ENCODE peak calls at places on chromosomes 13 and 19, in four cellular contexts. Y is SK-N-DZ; J is mesendoderm; Z is stimulated activated CD4-positive, alpha-beta T cell treated with anti-CD3 and anti-CD28 coated beads, Interleukin-4, amount 100 ng/mL, for 24 hours. S is an unnamed sample.

GRCh38 chr13:49838989-49839388 is 46.5 kb upstream of the KPNA3 start:
- DNase-seq in J (peak; percentile 54), Y (no peak), Z (no peak), S (no peak)

GRCh38 chr19:17950310-17951150 is 16.4 kb upstream of the KCNN1 start:
- DNase-seq in Z (peak; percentile 36), Y (peak; percentile 81), J (no peak), S (no peak)

GRCh38 chr19:7904074-7905020 is 670 bp downstream of the MAP2K7 start:
- DNase-seq in J (peak; percentile 46), Z (peak; percentile 55), Y (no peak), S (no peak)

GRCh38 chr19:13665125-13665903 is 99.0 kb upstream of the MRI1 start:
- DNase-seq in J (no peak), Z (no peak), Y (no peak), S (no peak)

GRCh38 chr13:60402022-60402421 is 5.0 kb downstream of the TDRD3 start:
- DNase-seq in J (peak; percentile 21), Y (no peak), Z (no peak), S (no peak)

GRCh38 chr19:18419195-18419698 is at the start of gene SSBP4:
- DNase-seq in J (peak; percentile 86), Z (peak; percentile 61), Y (peak; percentile 75), S (no peak)

GRCh38 chr13:24493356-24493755 is 19.2 kb downstream of the PARP4 start:
- DNase-seq in J (no peak), Y (no peak), Z (no peak), S (no peak)

GRCh38 chr13:26051231-26052135 is at the start of gene SHISA2:
- DNase-seq in Y (peak; percentile 65), J (peak; percentile 71), Z (peak; percentile 14), S (no peak)

GRCh38 chr13:100689191-100689590 is 14.6 kb upstream of the TMTC4 start:
- DNase-seq in J (no peak), Y (no peak), Z (no peak), S (no peak)

GRCh38 chr13:31982540-31982939 is 49.0 kb upstream of the FRY start:
- DNase-seq in Y (no peak), Z (no peak), J (no peak), S (peak; percentile 63)

GRCh38 chr13:32639502-32640105 is 53.4 kb downstream of the PDS5B start:
- DNase-seq in Y (peak; percentile 56), Z (peak; percentile 56), J (peak; percentile 71), S (peak; percentile 43)

GRCh38 chr19:57903298-57904174 is 12.9 kb downstream of the ZNF417 start:
- DNase-seq in Z (no peak), Y (no peak), J (peak; percentile 52), S (peak; percentile 4)

GRCh38 chr13:43368003-43368402 is 344.6 kb downstream of the DNAJC15 start:
- DNase-seq in J (no peak), Y (no peak), Z (no peak), S (no peak)

GRCh38 chr13:30088312-30088855 is 219.0 kb downstream of the KATNAL1 start:
- DNase-seq in Y (peak; percentile 83), Z (no peak), J (no peak), S (no peak)

GRCh38 chr13:30580852-30581502 is 36.7 kb upstream of the USPL1 start:
- DNase-seq in J (peak; percentile 22), Z (no peak), Y (no peak), S (no peak)

GRCh38 chr19:29636553-29637325 is 28.5 kb upstream of the PLEKHF1 start:
- DNase-seq in Y (no peak), Z (no peak), J (no peak), S (no peak)

S was measured in HCT116.